ENCODE peak calls at places on chromosomes 7 and 10, in nine cellular contexts. S is CD8-positive, alpha-beta T cell; A is H9; M is HCT116; F is colonic mucosa; H is sigmoid colon; K is cardiac muscle cell; P is stomach; N is body of pancreas. X is an unnamed sample. For H3K27me3 and H3K4me1, the result is how much of the 10 kb centered on the place peaks cover.

GRCh38 chr10:43369921-43370320 is 1.5 kb upstream of the FXYD4 start:
- DNase-seq in S (no peak), A (no peak), M (no peak), F (no peak), H (peak), K (no peak), P (no peak), N (no peak), X (no peak)

GRCh38 chr7:43764807-43765491 is 6.5 kb downstream of the BLVRA start:
- DNase-seq in S (no peak), A (no peak), M (no peak), F (no peak), H (no peak), K (peak), P (no peak), N (no peak), X (peak)

GRCh38 chr7:8261711-8262695 is at the start of gene ICA1:
- DNase-seq in S (no peak), A (peak), M (no peak), F (peak), H (peak), K (peak), P (peak), N (peak), X (peak)

GRCh38 chr10:50381637-50382036 is 130.3 kb upstream of the ASAH2 start:
- DNase-seq in S (no peak), A (no peak), M (no peak), F (no peak), H (no peak), K (peak), P (no peak), N (no peak), X (peak)

GRCh38 chr7:519974-520458 is 370 bp upstream of the PDGFA start:
- DNase-seq in S (no peak), A (peak), M (no peak), F (no peak), H (peak), K (peak), P (peak), N (peak), X (peak)

GRCh38 chr7:50534690-50535290 is 30.4 kb downstream of the DDC start:
- DNase-seq in S (no peak), A (peak), M (peak), F (no peak), H (no peak), K (peak), P (no peak), N (peak), X (peak)

GRCh38 chr10:67527351-67527750 is 168.6 kb downstream of the CTNNA3 start:
- DNase-seq in S (no peak), A (no peak), M (no peak), F (no peak), H (no peak), K (peak), P (no peak), N (no peak), X (no peak)

GRCh38 chr7:93949468-93949867 is 27.9 kb downstream of the GNG11 start:
- DNase-seq in S (no peak), A (no peak), M (no peak), F (no peak), H (no peak), K (peak), P (no peak), N (peak), X (peak)

GRCh38 chr7:29614229-29614628 is 50.6 kb downstream of the PRR15 start:
- DNase-seq in S (no peak), A (no peak), M (no peak), F (no peak), H (no peak), K (no peak), P (no peak), N (no peak), X (no peak)

GRCh38 chr10:74901867-74902439 is 75.6 kb downstream of the KAT6B start:
- DNase-seq in S (no peak), A (no peak), M (no peak), F (no peak), H (no peak), K (no peak), P (no peak), N (no peak), X (no peak)

GRCh38 chr10:113441220-113441619 is 111.6 kb upstream of the HABP2 start:
- DNase-seq in S (no peak), A (no peak), M (no peak), F (no peak), H (no peak), K (no peak), P (no peak), N (no peak), X (peak)

GRCh38 chr10:113854757-113855626 is 531 bp downstream of the NHLRC2 start:
- DNase-seq in S (peak), A (peak), M (peak), F (peak), H (peak), K (peak), P (peak), N (peak), X (peak)

GRCh38 chr7:1849351-1849951 is 179.4 kb downstream of the ELFN1 start:
- DNase-seq in S (no peak), A (no peak), M (no peak), F (no peak), H (peak), K (no peak), P (no peak), N (no peak), X (no peak)

GRCh38 chr7:4682621-4683042 is 537 bp downstream of the FOXK1 start:
- DNase-seq in S (peak), A (peak), M (no peak), F (peak), H (peak), K (peak), P (peak), N (peak), X (peak)

GRCh38 chr7:3087243-3087642 is 43.6 kb upstream of the CARD11 start:
- DNase-seq in S (no peak), A (no peak), M (no peak), F (no peak), H (no peak), K (no peak), P (no peak), N (no peak), X (no peak)

GRCh38 chr7:124354206-124354605 is 321.3 kb upstream of the TMEM229A start:
- DNase-seq in S (no peak), A (no peak), M (no peak), F (no peak), H (no peak), K (no peak), P (no peak), N (no peak), X (no peak)

GRCh38 chr7:27096756-27097514 is 1.1 kb upstream of the HOXA1 start:
- DNase-seq in S (no peak), A (no peak), M (no peak), F (peak), H (peak), K (no peak), P (no peak), N (no peak), X (peak)

GRCh38 chr7:143431109-143431508 is 12.1 kb upstream of the TAS2R60 start:
- DNase-seq in S (no peak), A (no peak), M (no peak), F (no peak), H (no peak), K (no peak), P (no peak), N (no peak), X (no peak)

GRCh38 chr7:39035156-39035555 is 57.4 kb downstream of the POU6F2 start:
- DNase-seq in S (no peak), A (no peak), M (no peak), F (no peak), H (no peak), K (no peak), P (no peak), N (no peak), X (no peak)

GRCh38 chr10:70931168-70931805 is 42.9 kb upstream of the PCBD1 start:
- DNase-seq in S (no peak), A (no peak), M (no peak), F (no peak), H (no peak), K (peak), P (no peak), N (no peak), X (peak)

GRCh38 chr10:122795924-122796323 is 49.7 kb downstream of the CUZD1 start:
- DNase-seq in S (no peak), A (no peak), M (no peak), F (no peak), H (no peak), K (no peak), P (no peak), N (no peak), X (no peak)

GRCh38 chr7:139734395-139734794 is 43.4 kb downstream of the HIPK2 start:
- DNase-seq in S (no peak), A (no peak), M (no peak), F (no peak), H (no peak), K (peak), P (no peak), N (peak), X (peak)

GRCh38 chr7:36605662-36606441 is 118.4 kb downstream of the AOAH start:
- DNase-seq in S (no peak), A (no peak), M (no peak), F (no peak), H (no peak), K (no peak), P (no peak), N (no peak), X (no peak)

GRCh38 chr7:78691584-78691983 is 761.9 kb downstream of the MAGI2 start:
- DNase-seq in S (no peak), A (no peak), M (no peak), F (no peak), H (no peak), K (no peak), P (no peak), N (no peak), X (no peak)

GRCh38 chr10:4034907-4035581 is 250.0 kb upstream of the KLF6 start:
- DNase-seq in S (no peak), A (no peak), M (no peak), F (no peak), H (no peak), K (peak), P (no peak), N (no peak), X (peak)

GRCh38 chr7:90896458-90896857 is 300.3 kb downstream of the CDK14 start:
- DNase-seq in S (no peak), A (no peak), M (no peak), F (no peak), H (no peak), K (no peak), P (no peak), N (no peak), X (peak)

GRCh38 chr7:123811056-123811455 is 33.9 kb upstream of the HYAL4 start:
- DNase-seq in S (no peak), A (no peak), M (no peak), F (no peak), H (no peak), K (peak), P (no peak), N (no peak), X (peak)

GRCh38 chr10:44995914-44996633 is 4.6 kb upstream of the ZNF22 start:
- DNase-seq in S (no peak), A (no peak), M (no peak), F (no peak), H (peak), K (peak), P (peak), N (peak), X (peak)

GRCh38 chr10:94308866-94309265 is 53.9 kb downstream of the NOC3L start:
- DNase-seq in S (no peak), A (no peak), M (no peak), F (no peak), H (no peak), K (peak), P (no peak), N (no peak), X (no peak)

GRCh38 chr10:94307046-94307615 is 55.6 kb downstream of the NOC3L start:
- DNase-seq in S (no peak), A (no peak), M (no peak), F (no peak), H (no peak), K (no peak), P (no peak), N (no peak), X (no peak)

GRCh38 chr10:94300042-94300441 is 62.7 kb downstream of the NOC3L start:
- DNase-seq in S (no peak), A (no peak), M (no peak), F (no peak), H (no peak), K (no peak), P (no peak), N (no peak), X (no peak)

GRCh38 chr10:94299417-94299816 is 63.3 kb downstream of the NOC3L start:
- DNase-seq in S (no peak), A (no peak), M (no peak), F (no peak), H (no peak), K (peak), P (no peak), N (no peak), X (peak)

GRCh38 chr10:94303929-94304328 is 58.8 kb downstream of the NOC3L start:
- DNase-seq in S (no peak), A (no peak), M (no peak), F (no peak), H (no peak), K (no peak), P (no peak), N (no peak), X (no peak)
- H3K27me3 ChIP-seq in S (under half), A (under half), M (under half), F (under half), H (under half), K (under half), P (under half), N (under half), X (under half)

DNA sequence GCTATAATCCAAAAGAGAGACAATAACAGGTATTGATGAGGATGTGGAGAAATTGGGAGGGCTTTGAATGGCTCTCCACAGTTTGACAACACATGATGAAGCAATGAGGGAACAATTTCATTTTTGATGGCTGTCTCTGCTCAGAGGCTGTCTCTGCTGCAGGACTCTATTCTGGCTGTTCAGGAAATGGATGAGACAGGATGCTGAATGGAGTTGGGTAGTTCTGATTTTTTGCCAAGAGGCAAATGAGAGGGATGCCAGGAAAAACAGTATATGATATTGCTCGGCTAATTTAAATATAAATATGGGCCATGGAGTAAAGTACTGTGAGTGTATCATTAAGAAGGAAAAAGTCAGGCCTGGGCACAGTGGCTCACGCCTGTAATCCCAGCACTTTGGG is 16.8 kb downstream of the APBB1IP start:
- DNase-seq in S (no peak), A (no peak), M (no peak), F (no peak), H (no peak), K (no peak), P (no peak), N (no peak), X (no peak)
- H3K4me1 ChIP-seq in S (half or more), A (under half), M (under half), F (under half), H (under half), K (under half), P (under half), N (under half), X (under half)

GRCh38 chr7:21806388-21806787 is 139.3 kb downstream of the CDCA7L start:
- DNase-seq in S (no peak), A (no peak), M (no peak), F (no peak), H (no peak), K (no peak), P (no peak), N (no peak), X (no peak)
- H3K27me3 ChIP-seq in S (under half), A (under half), M (under half), F (under half), H (under half), K (under half), P (under half), N (under half), X (under half)

DNA sequence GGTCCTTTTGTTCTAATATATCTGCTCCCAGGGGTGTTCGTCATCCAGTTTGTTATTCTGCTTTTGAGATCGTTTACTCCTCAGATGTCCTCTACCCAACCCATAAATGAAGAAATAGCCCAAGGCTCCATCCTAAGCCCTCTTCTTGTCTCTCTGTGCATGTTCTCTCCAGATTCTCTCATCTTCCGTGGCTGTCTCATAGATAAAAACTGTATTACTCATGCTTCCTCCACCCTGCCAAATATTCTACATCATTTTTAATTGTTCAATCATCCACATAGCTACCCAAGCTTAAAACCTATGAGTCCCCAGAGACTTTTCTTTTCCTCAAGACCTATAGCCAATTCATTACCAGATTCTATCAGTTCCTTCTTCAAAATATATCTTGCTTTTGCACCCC is 44.9 kb downstream of the CAV1 start:
- DNase-seq in S (no peak), A (no peak), M (no peak), F (no peak), H (no peak), K (peak), P (no peak), N (no peak), X (peak)
- H3K4me1 ChIP-seq in S (under half), A (under half), M (under half), F (under half), H (under half), K (under half), P (under half), N (under half), X (half or more)

GRCh38 chr10:101165736-101166135 is 34.6 kb downstream of the TLX1 start:
- DNase-seq in S (no peak), A (no peak), M (no peak), F (no peak), H (no peak), K (no peak), P (no peak), N (no peak), X (no peak)
- H3K27me3 ChIP-seq in S (under half), A (under half), M (under half), F (under half), H (half or more), K (under half), P (half or more), N (under half), X (under half)

GRCh38 chr7:55928006-55928767 is 23.5 kb upstream of the MRPS17 start:
- DNase-seq in S (no peak), A (no peak), M (no peak), F (no peak), H (no peak), K (no peak), P (no peak), N (no peak), X (no peak)

DNA sequence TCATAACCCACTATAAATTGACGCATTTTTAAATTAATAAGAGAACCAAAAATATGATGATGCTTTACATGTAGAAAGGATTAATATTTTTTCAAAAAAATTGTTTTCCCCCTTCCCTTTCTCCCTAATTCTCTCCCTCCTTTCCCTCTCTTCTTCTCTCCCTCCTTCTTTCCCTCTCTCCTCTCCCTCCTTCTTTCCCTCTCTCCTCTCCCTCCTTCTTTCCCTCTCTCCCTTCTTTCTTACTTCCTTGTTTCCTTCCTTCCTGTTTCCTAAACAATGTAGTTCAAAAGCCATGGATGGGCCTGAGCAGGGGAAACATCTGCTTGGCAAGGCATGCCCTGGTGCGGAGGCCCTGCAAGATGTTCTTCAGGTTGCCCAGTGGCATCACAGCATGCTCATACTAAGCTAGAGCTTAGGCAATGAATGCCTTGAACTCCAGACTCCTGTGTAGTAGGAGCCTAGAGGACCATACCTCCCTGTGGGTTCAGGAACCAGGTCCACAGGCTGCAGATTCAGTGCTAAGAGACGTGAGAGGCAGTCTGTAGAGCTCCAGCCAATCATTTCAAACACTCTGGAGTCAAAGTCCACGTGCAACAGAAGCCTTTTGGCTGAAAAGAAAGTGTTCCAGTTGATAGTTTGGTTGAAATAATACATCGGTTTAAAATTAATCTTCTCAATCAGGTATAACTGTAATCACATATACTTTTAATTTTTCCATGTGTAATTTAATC is 20.1 kb upstream of the MRPS17 start:
- DNase-seq in S (no peak), A (no peak), M (no peak), F (no peak), H (no peak), K (no peak), P (no peak), N (no peak), X (no peak)
- H3K4me1 ChIP-seq in S (under half), A (under half), M (under half), F (under half), H (under half), K (under half), P (under half), N (under half), X (under half)

GRCh38 chr7:151435103-151435916 is 4.6 kb downstream of the CRYGN start:
- DNase-seq in S (no peak), A (no peak), M (no peak), F (no peak), H (peak), K (no peak), P (no peak), N (no peak), X (no peak)

GRCh38 chr7:151437163-151437553 is 2.8 kb downstream of the CRYGN start:
- DNase-seq in S (no peak), A (no peak), M (no peak), F (no peak), H (peak), K (no peak), P (no peak), N (no peak), X (no peak)

GRCh38 chr7:151434549-151434948 is 5.4 kb downstream of the CRYGN start:
- DNase-seq in S (no peak), A (no peak), M (no peak), F (no peak), H (no peak), K (no peak), P (no peak), N (no peak), X (no peak)

GRCh38 chr7:151436446-151437162 is 3.3 kb downstream of the CRYGN start:
- DNase-seq in S (no peak), A (no peak), M (no peak), F (no peak), H (peak), K (peak), P (no peak), N (no peak), X (no peak)

GRCh38 chr7:151435971-151436370 is 4.0 kb downstream of the CRYGN start:
- DNase-seq in S (no peak), A (no peak), M (no peak), F (no peak), H (peak), K (no peak), P (no peak), N (no peak), X (no peak)
- H3K27me3 ChIP-seq in S (under half), A (under half), M (under half), F (under half), H (under half), K (under half), P (under half), N (under half), X (under half)

DNA sequence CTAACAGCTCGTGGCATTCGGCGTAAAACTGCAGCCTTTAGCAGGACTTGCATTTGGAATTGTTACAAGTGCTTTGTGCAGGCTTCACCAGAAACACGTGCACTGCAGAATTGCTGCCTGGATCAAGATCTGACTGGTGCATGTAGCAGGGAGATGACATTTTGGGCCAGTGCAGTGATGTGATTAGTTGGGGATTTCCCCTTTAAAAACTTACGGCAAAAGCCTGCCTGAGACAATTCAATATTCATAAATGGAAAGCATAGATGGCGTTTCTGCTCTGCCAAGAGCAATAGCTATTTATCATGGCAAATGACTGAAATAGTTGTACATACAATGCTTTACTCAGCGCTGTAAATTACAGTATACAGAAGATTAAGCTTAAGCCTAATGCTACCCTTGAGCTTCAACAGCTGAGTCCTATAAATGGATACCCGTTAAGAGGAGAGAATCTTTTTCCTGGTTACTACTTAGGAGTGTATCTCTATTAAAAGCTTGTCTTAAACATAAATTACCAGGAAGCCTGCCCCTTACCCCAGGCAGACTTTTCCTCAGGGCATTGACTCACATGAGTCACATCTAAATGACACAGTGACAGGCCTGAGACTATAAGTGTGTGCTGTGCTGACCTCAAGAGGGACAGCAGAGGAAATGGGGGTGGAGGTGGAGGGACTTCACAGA is 106.3 kb downstream of the ATXN7L1 start:
- DNase-seq in S (no peak), A (no peak), M (peak), F (no peak), H (peak), K (no peak), P (no peak), N (no peak), X (peak)
- H3K4me1 ChIP-seq in S (under half), A (under half), M (under half), F (under half), H (under half), K (under half), P (under half), N (under half), X (under half)